ENCODE peak calls at places on chromosomes 2 and 18, in five cellular contexts. One of them, this sample, is unnamed.

GRCh38 chr18:63257453-63257852 is 62.1 kb downstream of the BCL2 start:
- DNase-seq in Karpas-422: no peak
- DNase-seq in GM06990: no peak
- DNase-seq in C1 segment of cervical spinal cord: no peak
- DNase-seq in omental fat pad: no peak
- DNase-seq in this sample: no peak

GRCh38 chr2:221337957-221338685 is 234.0 kb downstream of the EPHA4 start:
- DNase-seq in Karpas-422: no peak
- DNase-seq in GM06990: no peak
- DNase-seq in C1 segment of cervical spinal cord: no peak
- DNase-seq in omental fat pad: no peak
- DNase-seq in this sample: no peak

GRCh38 chr18:66640431-66640830 is 36.5 kb upstream of the CDH19 start:
- DNase-seq in Karpas-422: no peak
- DNase-seq in GM06990: no peak
- DNase-seq in C1 segment of cervical spinal cord: no peak
- DNase-seq in omental fat pad: no peak
- DNase-seq in this sample: no peak

GRCh38 chr2:173187911-173188788 is 112.5 kb downstream of the MAP3K20 start:
- DNase-seq in Karpas-422: no peak
- DNase-seq in GM06990: no peak
- DNase-seq in C1 segment of cervical spinal cord: no peak
- DNase-seq in omental fat pad: no peak
- DNase-seq in this sample: no peak

GRCh38 chr2:1925516-1925915 is 181.2 kb upstream of the PXDN start:
- DNase-seq in Karpas-422: no peak
- DNase-seq in GM06990: no peak
- DNase-seq in C1 segment of cervical spinal cord: no peak
- DNase-seq in omental fat pad: no peak
- DNase-seq in this sample: no peak

GRCh38 chr2:148874868-148875341 is at the start of gene KIF5C:
- DNase-seq in Karpas-422: peak; percentile 98
- DNase-seq in GM06990: peak; percentile 91
- DNase-seq in C1 segment of cervical spinal cord: peak; percentile 44
- DNase-seq in omental fat pad: peak; percentile 48
- DNase-seq in this sample: peak; percentile 80

GRCh38 chr2:113078350-113078839 is 10.6 kb downstream of the IL1F10 start:
- DNase-seq in Karpas-422: no peak
- DNase-seq in GM06990: no peak
- DNase-seq in C1 segment of cervical spinal cord: no peak
- DNase-seq in omental fat pad: no peak
- DNase-seq in this sample: no peak

GRCh38 chr2:121736462-121737336 is at the start of gene NIFK:
- DNase-seq in Karpas-422: peak; percentile 100
- DNase-seq in GM06990: peak; percentile 98
- DNase-seq in C1 segment of cervical spinal cord: peak; percentile 95
- DNase-seq in omental fat pad: peak; percentile 98
- DNase-seq in this sample: peak; percentile 100

GRCh38 chr2:101396352-101396717 is 9.0 kb upstream of the CREG2 start:
- DNase-seq in Karpas-422: no peak
- DNase-seq in GM06990: no peak
- DNase-seq in C1 segment of cervical spinal cord: no peak
- DNase-seq in omental fat pad: no peak
- DNase-seq in this sample: no peak

GRCh38 chr2:27079233-27080139 is 1.1 kb downstream of the EMILIN1 start:
- DNase-seq in Karpas-422: no peak
- DNase-seq in GM06990: no peak
- DNase-seq in C1 segment of cervical spinal cord: no peak
- DNase-seq in omental fat pad: no peak
- DNase-seq in this sample: no peak

GRCh38 chr2:135086222-135086621 is 34.1 kb downstream of the RAB3GAP1 start:
- DNase-seq in Karpas-422: no peak
- DNase-seq in GM06990: no peak
- DNase-seq in C1 segment of cervical spinal cord: no peak
- DNase-seq in omental fat pad: no peak
- DNase-seq in this sample: no peak

GRCh38 chr2:176094307-176094706 is 1.8 kb downstream of the HOXD13 start:
- DNase-seq in Karpas-422: no peak
- DNase-seq in GM06990: no peak
- DNase-seq in C1 segment of cervical spinal cord: no peak
- DNase-seq in omental fat pad: no peak
- DNase-seq in this sample: no peak

GRCh38 chr2:227163998-227164744 is at the start of the genes COL4A3 and COL4A4:
- DNase-seq in Karpas-422: no peak
- DNase-seq in GM06990: peak; percentile 80
- DNase-seq in C1 segment of cervical spinal cord: no peak
- DNase-seq in omental fat pad: no peak
- DNase-seq in this sample: no peak

GRCh38 chr2:11867926-11868325 is 121.5 kb downstream of the LPIN1 start:
- DNase-seq in Karpas-422: no peak
- DNase-seq in GM06990: no peak
- DNase-seq in C1 segment of cervical spinal cord: no peak
- DNase-seq in omental fat pad: no peak
- DNase-seq in this sample: no peak

GRCh38 chr2:99127999-99128398 is 13.5 kb upstream of the C2orf15 start:
- DNase-seq in Karpas-422: no peak
- DNase-seq in GM06990: no peak
- DNase-seq in C1 segment of cervical spinal cord: no peak
- DNase-seq in omental fat pad: no peak
- DNase-seq in this sample: no peak

GRCh38 chr18:37403100-37403781 is 162.4 kb downstream of the CELF4 start:
- DNase-seq in Karpas-422: no peak
- DNase-seq in GM06990: no peak
- DNase-seq in C1 segment of cervical spinal cord: no peak
- DNase-seq in omental fat pad: no peak
- DNase-seq in this sample: no peak

GRCh38 chr2:205766765-205767359 is 84.6 kb downstream of the NRP2 start:
- DNase-seq in Karpas-422: peak; percentile 88
- DNase-seq in GM06990: no peak
- DNase-seq in C1 segment of cervical spinal cord: no peak
- DNase-seq in omental fat pad: peak; percentile 62
- DNase-seq in this sample: peak; percentile 49

GRCh38 chr2:228774548-228774947 is 496.5 kb downstream of the PID1 start:
- DNase-seq in Karpas-422: no peak
- DNase-seq in GM06990: no peak
- DNase-seq in C1 segment of cervical spinal cord: no peak
- DNase-seq in omental fat pad: no peak
- DNase-seq in this sample: no peak

GRCh38 chr2:127217470-127218325 is 2.4 kb downstream of the CYP27C1 start:
- DNase-seq in Karpas-422: no peak
- DNase-seq in GM06990: no peak
- DNase-seq in C1 segment of cervical spinal cord: no peak
- DNase-seq in omental fat pad: no peak
- DNase-seq in this sample: no peak

GRCh38 chr18:77093584-77093983 is 39.0 kb downstream of the MBP start:
- DNase-seq in Karpas-422: no peak
- DNase-seq in GM06990: no peak
- DNase-seq in C1 segment of cervical spinal cord: no peak
- DNase-seq in omental fat pad: no peak
- DNase-seq in this sample: no peak

GRCh38 chr2:20516646-20517341 is 69.9 kb downstream of the RHOB start:
- DNase-seq in Karpas-422: no peak
- DNase-seq in GM06990: peak; percentile 41
- DNase-seq in C1 segment of cervical spinal cord: no peak
- DNase-seq in omental fat pad: no peak
- DNase-seq in this sample: no peak

GRCh38 chr2:234880551-234881211 is 71.1 kb upstream of the SH3BP4 start:
- DNase-seq in Karpas-422: no peak
- DNase-seq in GM06990: no peak
- DNase-seq in C1 segment of cervical spinal cord: no peak
- DNase-seq in omental fat pad: no peak
- DNase-seq in this sample: no peak

This sample was measured in activated CD4-positive, CD25-positive, alpha-beta regulatory T cell treated with anti-CD3 and anti-CD28 coated beads, Interleukin-2, amount 50 U/mL, for 72 hours.